ENCODE peak calls at places on chromosomes 12 and 14, in six cellular contexts. One of them, this sample, is unnamed.

GRCh38 chr12:105378821-105379400 is 48.4 kb downstream of the C12orf75 start:
- ATAC-seq in left ventricle myocardium superior: no peak
- ATAC-seq in pancreas: no peak
- ATAC-seq in RWPE2: no peak
- ATAC-seq in left colon: no peak
- ATAC-seq in K562: peak; percentile 21
- ATAC-seq in this sample: no peak

GRCh38 chr14:59679872-59680271 is 103.3 kb upstream of the CCDC175 start:
- ATAC-seq in left ventricle myocardium superior: no peak
- ATAC-seq in RWPE2: peak; percentile 44
- ATAC-seq in left colon: no peak
- ATAC-seq in K562: no peak
- ATAC-seq in pancreas: peak; percentile 67
- ATAC-seq in this sample: peak; percentile 62

GRCh38 chr14:61780125-61780524 is 17.9 kb downstream of the SNAPC1 start:
- ATAC-seq in left colon: no peak
- ATAC-seq in K562: no peak
- ATAC-seq in RWPE2: no peak
- ATAC-seq in pancreas: no peak
- ATAC-seq in left ventricle myocardium superior: no peak
- ATAC-seq in this sample: no peak

GRCh38 chr12:95168746-95169145 is 48.5 kb downstream of the FGD6 start:
- ATAC-seq in RWPE2: no peak
- ATAC-seq in left ventricle myocardium superior: no peak
- ATAC-seq in pancreas: no peak
- ATAC-seq in K562: no peak
- ATAC-seq in left colon: no peak
- ATAC-seq in this sample: no peak

GRCh38 chr14:104044016-104044415 is 41.5 kb upstream of the ASPG start:
- ATAC-seq in left colon: no peak
- ATAC-seq in K562: no peak
- ATAC-seq in left ventricle myocardium superior: no peak
- ATAC-seq in pancreas: no peak
- ATAC-seq in RWPE2: peak; percentile 40
- ATAC-seq in this sample: no peak

GRCh38 chr14:87084908-87085307 is 908.1 kb downstream of the GALC start:
- ATAC-seq in RWPE2: no peak
- ATAC-seq in left colon: no peak
- ATAC-seq in left ventricle myocardium superior: no peak
- ATAC-seq in K562: no peak
- ATAC-seq in pancreas: no peak
- ATAC-seq in this sample: no peak

GRCh38 chr14:88562532-88562830 is 356 bp upstream of the ZC3H14 start:
- ATAC-seq in pancreas: peak; percentile 1
- ATAC-seq in left colon: no peak
- ATAC-seq in left ventricle myocardium superior: no peak
- ATAC-seq in K562: no peak
- ATAC-seq in RWPE2: no peak
- ATAC-seq in this sample: no peak

GRCh38 chr12:84508325-84508861 is 404.2 kb downstream of the SLC6A15 start:
- ATAC-seq in K562: no peak
- ATAC-seq in RWPE2: peak; percentile 93
- ATAC-seq in pancreas: peak; percentile 64
- ATAC-seq in left colon: peak; percentile 76
- ATAC-seq in left ventricle myocardium superior: peak; percentile 84
- ATAC-seq in this sample: peak; percentile 86

GRCh38 chr12:27756670-27757069 is 23.4 kb upstream of the KLHL42 start:
- ATAC-seq in left ventricle myocardium superior: no peak
- ATAC-seq in left colon: no peak
- ATAC-seq in K562: no peak
- ATAC-seq in pancreas: no peak
- ATAC-seq in RWPE2: no peak
- ATAC-seq in this sample: no peak

GRCh38 chr14:93984070-93984469 is 7.7 kb upstream of the ASB2 start:
- ATAC-seq in RWPE2: no peak
- ATAC-seq in left ventricle myocardium superior: no peak
- ATAC-seq in pancreas: no peak
- ATAC-seq in K562: no peak
- ATAC-seq in left colon: no peak
- ATAC-seq in this sample: no peak

GRCh38 chr14:62654641-62655040 is 390.6 kb downstream of the KCNH5 start:
- ATAC-seq in K562: no peak
- ATAC-seq in pancreas: no peak
- ATAC-seq in RWPE2: no peak
- ATAC-seq in left colon: no peak
- ATAC-seq in left ventricle myocardium superior: no peak
- ATAC-seq in this sample: no peak

GRCh38 chr12:6694701-6695100 is 5.5 kb upstream of the ZNF384 start:
- ATAC-seq in left ventricle myocardium superior: no peak
- ATAC-seq in pancreas: no peak
- ATAC-seq in left colon: no peak
- ATAC-seq in K562: no peak
- ATAC-seq in RWPE2: no peak
- ATAC-seq in this sample: no peak

GRCh38 chr12:96242597-96242996 is 48.4 kb downstream of the ELK3 start:
- ATAC-seq in RWPE2: no peak
- ATAC-seq in pancreas: no peak
- ATAC-seq in left ventricle myocardium superior: no peak
- ATAC-seq in left colon: no peak
- ATAC-seq in K562: peak; percentile 85
- ATAC-seq in this sample: no peak

GRCh38 chr12:91778091-91778819 is 367.4 kb downstream of the BTG1 start:
- ATAC-seq in left ventricle myocardium superior: no peak
- ATAC-seq in left colon: peak; percentile 57
- ATAC-seq in K562: no peak
- ATAC-seq in pancreas: no peak
- ATAC-seq in RWPE2: no peak
- ATAC-seq in this sample: peak; percentile 48

GRCh38 chr12:124232654-124232987 is 62.3 kb upstream of the RFLNA start:
- ATAC-seq in pancreas: no peak
- ATAC-seq in RWPE2: no peak
- ATAC-seq in left ventricle myocardium superior: no peak
- ATAC-seq in K562: no peak
- ATAC-seq in left colon: no peak
- ATAC-seq in this sample: no peak

GRCh38 chr14:36690301-36691020 is 28.8 kb downstream of the PAX9 start:
- ATAC-seq in left ventricle myocardium superior: no peak
- ATAC-seq in left colon: no peak
- ATAC-seq in pancreas: no peak
- ATAC-seq in K562: no peak
- ATAC-seq in RWPE2: peak; percentile 87
- ATAC-seq in this sample: no peak

GRCh38 chr12:63083046-63083445 is 68.0 kb downstream of the AVPR1A start:
- ATAC-seq in RWPE2: no peak
- ATAC-seq in pancreas: peak; percentile 48
- ATAC-seq in left ventricle myocardium superior: no peak
- ATAC-seq in K562: no peak
- ATAC-seq in left colon: peak; percentile 92
- ATAC-seq in this sample: no peak

GRCh38 chr12:90679674-90680073 is 275.3 kb downstream of the CCER1 start:
- ATAC-seq in left colon: no peak
- ATAC-seq in left ventricle myocardium superior: no peak
- ATAC-seq in K562: no peak
- ATAC-seq in RWPE2: peak; percentile 38
- ATAC-seq in pancreas: no peak
- ATAC-seq in this sample: no peak

GRCh38 chr12:28104893-28105864 is 85.1 kb upstream of the CCDC91 start:
- ATAC-seq in pancreas: no peak
- ATAC-seq in RWPE2: no peak
- ATAC-seq in left ventricle myocardium superior: no peak
- ATAC-seq in left colon: no peak
- ATAC-seq in K562: no peak
- ATAC-seq in this sample: no peak

GRCh38 chr12:120886194-120887018 is 17.8 kb downstream of the SPPL3 start:
- ATAC-seq in left ventricle myocardium superior: no peak
- ATAC-seq in left colon: peak; percentile 31
- ATAC-seq in K562: no peak
- ATAC-seq in RWPE2: no peak
- ATAC-seq in pancreas: no peak
- ATAC-seq in this sample: no peak

GRCh38 chr12:123034865-123035264 is 54.4 kb downstream of the ARL6IP4 start:
- ATAC-seq in left colon: no peak
- ATAC-seq in pancreas: peak; percentile 67
- ATAC-seq in RWPE2: peak; percentile 66
- ATAC-seq in left ventricle myocardium superior: peak; percentile 46
- ATAC-seq in K562: no peak
- ATAC-seq in this sample: no peak

GRCh38 chr12:38385492-38385864 is 68.9 kb downstream of the ALG10B start:
- ATAC-seq in left ventricle myocardium superior: no peak
- ATAC-seq in left colon: no peak
- ATAC-seq in K562: no peak
- ATAC-seq in RWPE2: peak; percentile 4
- ATAC-seq in pancreas: no peak
- ATAC-seq in this sample: no peak

This sample was measured in gastroesophageal sphincter.